ENCODE peak calls at places on chromosomes 1 and 21, in seven cellular contexts. J is cardiac muscle cell, Y is K562, U is fibroblast of pulmonary artery, N is HL-60, L is AG09309, A is ovary. E is an unnamed sample.

GRCh38 chr1:155481761-155482160 is 80.8 kb downstream of the ASH1L start:
- DNase-seq in J (no peak), Y (no peak), U (peak), N (no peak), L (no peak), A (no peak), E (no peak)

GRCh38 chr1:225768662-225769426 is 8.8 kb upstream of the SRP9 start:
- DNase-seq in J (no peak), Y (peak), U (no peak), N (no peak), L (no peak), A (peak), E (no peak)

GRCh38 chr1:42737257-42737656 is 2.8 kb downstream of the CLDN19 start:
- DNase-seq in J (no peak), Y (no peak), U (no peak), N (peak), L (no peak), A (no peak), E (no peak)

GRCh38 chr1:209583408-209583807 is at the start of gene CAMK1G:
- DNase-seq in J (peak), Y (no peak), U (peak), N (no peak), L (no peak), A (no peak), E (no peak)

GRCh38 chr1:187621961-187622360 is 793.2 kb downstream of the PLA2G4A start:
- DNase-seq in J (no peak), Y (no peak), U (no peak), N (peak), L (no peak), A (no peak), E (no peak)

GRCh38 chr1:165408518-165408917 is 36.4 kb downstream of the RXRG start:
- DNase-seq in J (peak), Y (peak), U (peak), N (peak), L (no peak), A (no peak), E (no peak)

GRCh38 chr1:173467426-173467825 is 9.7 kb upstream of the PRDX6 start:
- DNase-seq in J (no peak), Y (no peak), U (no peak), N (no peak), L (no peak), A (no peak), E (no peak)

GRCh38 chr1:101357444-101357986 is 120.7 kb downstream of the S1PR1 start:
- DNase-seq in J (peak), Y (peak), U (peak), N (peak), L (peak), A (no peak), E (no peak)

GRCh38 chr21:24420694-24421093 is 1186.6 kb downstream of the MRPL39 start:
- DNase-seq in J (no peak), Y (no peak), U (no peak), N (no peak), L (no peak), A (no peak), E (no peak)

GRCh38 chr1:36207339-36207738 is 16.9 kb upstream of the THRAP3 start:
- DNase-seq in J (no peak), Y (no peak), U (peak), N (no peak), L (peak), A (no peak), E (no peak)

GRCh38 chr1:6358757-6359567 is 34.6 kb downstream of the ACOT7 start:
- DNase-seq in J (peak), Y (no peak), U (peak), N (no peak), L (no peak), A (peak), E (no peak)

GRCh38 chr1:42137766-42138165 is 15.4 kb upstream of the GUCA2B start:
- DNase-seq in J (no peak), Y (no peak), U (no peak), N (no peak), L (no peak), A (no peak), E (no peak)

GRCh38 chr1:59972216-59972924 is 45.8 kb upstream of the CYP2J2 start:
- DNase-seq in J (no peak), Y (no peak), U (no peak), N (no peak), L (no peak), A (no peak), E (no peak)

GRCh38 chr21:37047079-37047478 is 25.8 kb downstream of the PIGP start:
- DNase-seq in J (no peak), Y (no peak), U (no peak), N (no peak), L (no peak), A (no peak), E (no peak)

GRCh38 chr1:212291505-212292134 is 6.4 kb downstream of the PPP2R5A start:
- DNase-seq in J (peak), Y (peak), U (peak), N (peak), L (no peak), A (no peak), E (no peak)

GRCh38 chr1:56644064-56644940 is 812 bp upstream of the PRKAA2 start:
- DNase-seq in J (peak), Y (no peak), U (no peak), N (no peak), L (no peak), A (no peak), E (no peak)

GRCh38 chr1:206907304-206907991 is 10.2 kb downstream of the IL24 start:
- DNase-seq in J (peak), Y (peak), U (no peak), N (no peak), L (no peak), A (no peak), E (no peak)

GRCh38 chr1:87872692-87873091 is 544.0 kb downstream of the LMO4 start:
- DNase-seq in J (no peak), Y (no peak), U (no peak), N (no peak), L (no peak), A (no peak), E (no peak)

GRCh38 chr1:61588736-61589381 is 136.1 kb downstream of the TM2D1 start:
- DNase-seq in J (peak), Y (peak), U (peak), N (peak), L (no peak), A (peak), E (no peak)

GRCh38 chr1:99935534-99935933 is 34.3 kb upstream of the SLC35A3 start:
- DNase-seq in J (no peak), Y (no peak), U (no peak), N (no peak), L (no peak), A (no peak), E (no peak)

GRCh38 chr1:52264530-52265115 is 101.4 kb downstream of the CC2D1B start:
- DNase-seq in J (peak), Y (no peak), U (peak), N (no peak), L (no peak), A (no peak), E (no peak)

GRCh38 chr1:199836430-199836829 is 191.1 kb upstream of the NR5A2 start:
- DNase-seq in J (no peak), Y (no peak), U (no peak), N (no peak), L (no peak), A (no peak), E (no peak)

GRCh38 chr1:246782120-246782900 is 58.1 kb downstream of the SCCPDH start:
- DNase-seq in J (no peak), Y (peak), U (peak), N (peak), L (peak), A (peak), E (no peak)
- H3K4me3 ChIP-seq in J (no peak), Y (no peak), U (no peak), N (no peak), L (no peak), A (no peak), E (no peak)

GRCh38 chr1:208242829-208243521 is 1.2 kb downstream of the PLXNA2 start:
- DNase-seq in J (peak), Y (peak), U (no peak), N (no peak), L (no peak), A (peak), E (no peak)
- TF ChIP-seq CTCF in J (peak), Y (peak), U (no peak), N (no peak), L (no peak), A (no peak), E (peak)

GRCh38 chr1:185058886-185059285 is 13.5 kb downstream of the RNF2 start:
- DNase-seq in J (no peak), Y (no peak), U (peak), N (no peak), L (no peak), A (no peak), E (no peak)
- H3K4me3 ChIP-seq in J (no peak), Y (no peak), U (no peak), N (no peak), L (no peak), A (no peak), E (no peak)

GRCh38 chr1:7388488-7389185 is 382.5 kb upstream of the VAMP3 start:
- DNase-seq in J (no peak), Y (no peak), U (no peak), N (no peak), L (no peak), A (peak), E (no peak)
- TF ChIP-seq CTCF in J (no peak), Y (no peak), U (no peak), N (no peak), L (no peak), A (no peak), E (no peak)

GRCh38 chr1:241637046-241637590 is 3.1 kb downstream of the CHML start:
- DNase-seq in J (no peak), Y (no peak), U (peak), N (no peak), L (no peak), A (no peak), E (no peak)
- H3K4me3 ChIP-seq in J (no peak), Y (peak), U (no peak), N (peak), L (no peak), A (no peak), E (no peak)

GRCh38 chr1:111619635-111620411 is at the start of gene RAP1A:
- DNase-seq in J (peak), Y (peak), U (peak), N (peak), L (peak), A (peak), E (peak)
- TF ChIP-seq CTCF in J (no peak), Y (no peak), U (no peak), N (no peak), L (no peak), A (no peak), E (no peak)

DNA sequence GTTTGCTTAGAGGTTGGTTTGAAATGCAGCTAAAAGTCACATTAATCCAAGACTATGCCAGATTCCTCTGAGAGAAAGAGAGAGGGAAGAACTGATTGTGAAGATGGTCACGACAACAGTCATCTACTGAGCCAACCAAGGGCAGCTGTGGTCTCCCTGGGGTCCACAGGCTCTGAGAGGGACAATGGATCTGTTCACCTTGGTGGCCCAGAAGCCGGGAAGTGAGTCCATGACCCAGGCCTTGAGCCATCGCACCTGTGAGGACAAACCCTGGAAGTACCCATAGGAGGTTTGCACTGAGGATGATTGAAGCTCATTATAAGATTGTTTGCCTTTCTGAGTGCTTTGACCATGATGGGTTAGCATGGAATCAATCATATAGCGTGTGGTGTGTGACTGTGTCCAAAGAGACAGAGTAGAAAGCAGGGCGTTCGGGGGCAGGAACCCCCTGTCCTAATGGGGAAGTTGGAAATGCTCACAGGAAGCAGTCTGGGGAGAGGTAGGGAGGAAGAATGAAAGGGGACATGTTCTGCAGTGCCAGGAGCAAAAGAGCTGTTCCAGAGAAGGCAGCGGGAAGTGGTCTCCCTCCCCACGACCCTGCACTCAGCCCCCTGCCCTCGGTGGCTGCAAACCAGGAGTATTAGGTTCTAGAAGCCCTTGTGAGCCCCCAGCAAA is 47.1 kb downstream of the UMODL1 start:
- DNase-seq in J (no peak), Y (no peak), U (no peak), N (peak), L (no peak), A (no peak), E (no peak)
- H3K4me3 ChIP-seq in J (no peak), Y (no peak), U (no peak), N (no peak), L (no peak), A (no peak), E (no peak)